ENCODE peak calls at places on chromosomes 7 and 10, in ten cellular contexts. V is spleen, L is sigmoid colon, X is K562, G is HCT116, A is GM12878, Q is vagina, N is transverse colon, C is upper lobe of left lung, P is stomach. K is an unnamed sample. For H3K9me3, the result is how much of the 10 kb centered on the place peaks cover.

GRCh38 chr10:79391231-79392019 is 44.2 kb downstream of the PPIF start:
- DNase-seq in Q (no peak), P (peak), C (no peak), N (peak), G (no peak), L (peak), A (no peak), V (peak), X (peak), K (peak)

GRCh38 chr10:127908106-127908957 is 1.4 kb downstream of the PTPRE start:
- DNase-seq in A (no peak), P (no peak), V (no peak), Q (no peak), N (no peak), G (peak), C (no peak), L (peak), X (no peak), K (no peak)

GRCh38 chr7:141575164-141575563 is 24.0 kb downstream of the AGK start:
- DNase-seq in G (no peak), C (no peak), Q (no peak), A (no peak), N (no peak), P (no peak), L (no peak), V (no peak), X (no peak), K (no peak)

GRCh38 chr10:67666416-67667043 is 29.5 kb downstream of the CTNNA3 start:
- DNase-seq in L (no peak), X (peak), N (no peak), G (peak), V (no peak), Q (no peak), P (no peak), C (no peak), A (no peak), K (no peak)

GRCh38 chr10:103053659-103054581 is 135.8 kb downstream of the CNNM2 start:
- DNase-seq in P (peak), G (no peak), X (peak), A (peak), Q (no peak), N (peak), V (peak), C (peak), L (peak), K (no peak)

GRCh38 chr7:42167206-42167913 is 69.6 kb downstream of the GLI3 start:
- DNase-seq in N (no peak), V (no peak), P (no peak), A (no peak), C (no peak), X (no peak), G (no peak), L (no peak), Q (no peak), K (no peak)

GRCh38 chr10:102633282-102633681 is 11.0 kb upstream of the TRIM8 start:
- DNase-seq in C (no peak), L (no peak), V (peak), X (no peak), N (no peak), Q (no peak), A (no peak), G (no peak), P (no peak), K (no peak)

GRCh38 chr10:11680496-11680895 is 61.7 kb upstream of the ECHDC3 start:
- DNase-seq in N (no peak), P (no peak), C (no peak), L (no peak), V (peak), G (no peak), A (no peak), X (no peak), Q (no peak), K (no peak)

GRCh38 chr10:58839771-58840170 is 327.1 kb downstream of the BICC1 start:
- DNase-seq in C (no peak), N (no peak), V (no peak), X (no peak), L (no peak), G (no peak), P (no peak), A (no peak), Q (no peak), K (no peak)

GRCh38 chr7:38142736-38143135 is 35.3 kb upstream of the STARD3NL start:
- DNase-seq in L (no peak), N (no peak), X (no peak), C (no peak), Q (no peak), V (no peak), P (no peak), G (no peak), A (peak), K (no peak)

GRCh38 chr10:109386921-109387320 is 536.4 kb downstream of the XPNPEP1 start:
- DNase-seq in N (no peak), A (no peak), P (no peak), X (no peak), Q (no peak), V (no peak), C (no peak), G (no peak), L (no peak), K (no peak)

GRCh38 chr10:12981570-12981969 is 19.9 kb downstream of the CCDC3 start:
- DNase-seq in P (no peak), A (no peak), V (no peak), L (no peak), N (no peak), G (peak), C (no peak), Q (no peak), X (no peak), K (peak)

GRCh38 chr7:17493451-17493850 is 195.0 kb downstream of the AHR start:
- DNase-seq in A (no peak), V (no peak), P (no peak), X (no peak), L (no peak), C (no peak), N (no peak), G (no peak), Q (no peak), K (no peak)

GRCh38 chr10:5711637-5712036 is 27.0 kb downstream of the TASOR2 start:
- DNase-seq in G (no peak), L (no peak), V (no peak), X (no peak), Q (no peak), A (no peak), N (no peak), C (no peak), P (no peak), K (no peak)

GRCh38 chr7:113915991-113916390 is 2.8 kb downstream of the PPP1R3A start:
- DNase-seq in X (no peak), Q (no peak), C (no peak), L (no peak), N (no peak), A (no peak), P (no peak), G (no peak), V (no peak), K (no peak)

GRCh38 chr10:33899578-33900531 is 565.4 kb upstream of the NRP1 start:
- DNase-seq in L (no peak), G (no peak), P (no peak), V (no peak), N (no peak), X (no peak), A (no peak), C (no peak), Q (no peak), K (no peak)

GRCh38 chr7:77665161-77665560 is 31.1 kb upstream of the RSBN1L start:
- DNase-seq in L (peak), N (no peak), G (no peak), A (no peak), X (no peak), C (no peak), Q (no peak), P (no peak), V (no peak), K (no peak)

GRCh38 chr7:131829911-131830310 is 273.5 kb upstream of the PODXL start:
- DNase-seq in L (no peak), Q (no peak), N (no peak), X (no peak), A (no peak), C (peak), G (no peak), P (no peak), V (no peak), K (no peak)

GRCh38 chr7:43112941-43113621 is 634 bp downstream of the HECW1 start:
- DNase-seq in X (peak), C (peak), A (no peak), G (no peak), L (peak), N (no peak), V (no peak), Q (no peak), P (no peak), K (peak)

GRCh38 chr10:42976353-42977031 is 100.4 kb upstream of the RET start:
- DNase-seq in C (no peak), V (peak), L (no peak), A (no peak), P (peak), G (no peak), N (no peak), Q (no peak), X (no peak), K (peak)

GRCh38 chr10:121608669-121609190 is 10.5 kb upstream of the FGFR2 start:
- DNase-seq in Q (no peak), A (no peak), C (peak), V (peak), P (peak), X (peak), L (peak), N (peak), G (peak), K (no peak)

GRCh38 chr10:26439436-26440090 is 1.4 kb downstream of the APBB1IP start:
- DNase-seq in A (no peak), P (no peak), Q (no peak), N (no peak), X (no peak), G (no peak), C (no peak), V (no peak), L (no peak), K (no peak)

GRCh38 chr7:43332193-43332796 is 219.8 kb downstream of the HECW1 start:
- DNase-seq in X (no peak), P (no peak), L (no peak), V (no peak), C (no peak), A (no peak), G (no peak), Q (no peak), N (no peak), K (no peak)

GRCh38 chr10:128078136-128078969 is 47.9 kb downstream of the MKI67 start:
- DNase-seq in L (peak), X (peak), N (peak), A (no peak), G (peak), C (no peak), V (peak), P (no peak), Q (no peak), K (no peak)

GRCh38 chr7:6651866-6652445 is 14.8 kb downstream of the ZNF316 start:
- DNase-seq in A (no peak), G (no peak), C (no peak), N (no peak), P (no peak), L (peak), V (no peak), X (no peak), Q (no peak), K (no peak)

GRCh38 chr7:74083928-74084721 is 521 bp downstream of the LIMK1 start:
- DNase-seq in N (peak), V (no peak), X (peak), C (no peak), L (peak), Q (no peak), G (no peak), P (peak), A (no peak), K (no peak)

GRCh38 chr7:2046581-2047271 is 186.0 kb downstream of the MAD1L1 start:
- DNase-seq in A (no peak), G (no peak), Q (no peak), C (no peak), X (no peak), V (peak), L (peak), P (no peak), N (no peak), K (peak)

GRCh38 chr10:71247306-71247705 is 34.9 kb downstream of the UNC5B start:
- DNase-seq in Q (no peak), V (no peak), N (no peak), X (no peak), L (no peak), G (no peak), C (no peak), A (no peak), P (no peak), K (no peak)

GRCh38 chr10:36448760-36449681 is 676.4 kb upstream of the ANKRD30A start:
- DNase-seq in Q (no peak), X (no peak), G (no peak), P (no peak), V (no peak), C (no peak), L (no peak), N (no peak), A (no peak), K (no peak)

GRCh38 chr10:102347236-102347828 is 48.2 kb upstream of the NFKB2 start:
- DNase-seq in G (peak), C (no peak), X (peak), V (no peak), L (peak), Q (no peak), A (no peak), P (peak), N (peak), K (no peak)

GRCh38 chr10:3372284-3372683 is 199.7 kb upstream of the PITRM1 start:
- DNase-seq in N (no peak), A (no peak), L (no peak), C (no peak), Q (no peak), G (no peak), X (no peak), P (no peak), V (no peak), K (no peak)

GRCh38 chr7:6306471-6306870 is 34.0 kb upstream of the CYTH3 start:
- DNase-seq in N (no peak), A (no peak), G (peak), L (no peak), P (no peak), X (no peak), C (no peak), V (no peak), Q (no peak), K (no peak)

DNA sequence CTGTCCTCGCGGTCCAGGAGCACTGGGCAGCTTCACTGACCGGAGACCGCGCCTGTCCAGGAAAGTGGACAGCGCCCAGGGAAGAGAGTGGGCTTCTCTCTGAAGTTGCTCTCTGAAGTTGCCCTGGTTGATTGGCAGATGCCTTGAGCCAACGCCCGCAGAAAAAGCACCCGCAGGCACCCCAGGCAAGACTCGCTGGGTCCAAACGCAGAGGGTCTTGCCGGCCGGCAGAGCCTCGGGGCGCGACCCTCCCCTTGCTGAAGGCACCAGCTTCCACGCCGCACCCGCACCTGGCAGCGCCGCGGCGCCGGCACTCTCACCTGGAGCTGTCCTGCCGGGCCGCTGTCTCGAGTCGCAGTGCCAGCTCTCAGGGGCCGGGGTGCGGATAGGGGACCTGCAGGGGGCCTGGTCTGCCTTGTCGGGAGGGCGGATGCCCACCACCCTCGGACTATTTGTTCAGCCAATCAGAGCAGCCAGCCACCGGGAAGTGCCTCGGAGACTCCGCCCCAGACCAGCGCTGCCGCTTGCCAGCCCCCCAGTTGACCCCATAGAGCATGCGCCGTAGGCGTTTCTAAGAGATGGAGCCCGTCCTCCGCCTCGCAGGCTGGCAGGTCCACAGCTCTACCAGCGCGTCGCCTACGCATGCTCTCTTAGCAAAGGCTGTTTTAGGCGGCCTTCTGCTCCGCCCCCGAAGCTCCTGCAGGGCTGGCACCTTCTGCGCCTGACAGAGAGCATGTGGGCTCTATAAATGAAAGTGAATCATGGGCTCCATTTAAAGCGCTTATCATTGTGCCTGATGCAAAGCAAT is at the start of gene LIPA:
- DNase-seq in A (peak), G (peak), V (peak), C (peak), N (peak), Q (no peak), L (peak), X (no peak), P (peak), K (peak)
- TF ChIP-seq POLR2A in A (peak), G (no peak), V (peak), C (peak), N (peak), Q (no peak), L (no peak), X (no peak), P (no peak), K (no peak)

GRCh38 chr10:133520193-133520738 is 6.9 kb upstream of the CYP2E1 start:
- DNase-seq in G (peak), C (peak), N (peak), X (peak), V (peak), A (peak), Q (no peak), L (peak), P (peak), K (peak)

GRCh38 chr10:133511907-133512528 is 15.1 kb upstream of the CYP2E1 start:
- DNase-seq in C (no peak), P (no peak), A (no peak), Q (no peak), X (no peak), V (no peak), G (no peak), N (no peak), L (no peak), K (no peak)

GRCh38 chr10:133511408-133511807 is 15.8 kb upstream of the CYP2E1 start:
- DNase-seq in X (no peak), P (no peak), G (no peak), A (no peak), V (no peak), N (no peak), Q (no peak), L (no peak), C (no peak), K (no peak)

GRCh38 chr10:133515471-133515870 is 11.7 kb upstream of the CYP2E1 start:
- DNase-seq in V (no peak), G (no peak), C (no peak), P (no peak), N (no peak), A (no peak), X (no peak), L (no peak), Q (no peak), K (no peak)

GRCh38 chr10:133516072-133516471 is 11.1 kb upstream of the CYP2E1 start:
- DNase-seq in X (no peak), C (no peak), P (no peak), L (no peak), N (no peak), G (no peak), V (no peak), Q (no peak), A (no peak), K (no peak)
- H3K9me3 ChIP-seq in X (under half), C (under half), P (under half), L (under half), N (under half), G (under half), V (under half), Q (under half), A (under half), K (under half)

DNA sequence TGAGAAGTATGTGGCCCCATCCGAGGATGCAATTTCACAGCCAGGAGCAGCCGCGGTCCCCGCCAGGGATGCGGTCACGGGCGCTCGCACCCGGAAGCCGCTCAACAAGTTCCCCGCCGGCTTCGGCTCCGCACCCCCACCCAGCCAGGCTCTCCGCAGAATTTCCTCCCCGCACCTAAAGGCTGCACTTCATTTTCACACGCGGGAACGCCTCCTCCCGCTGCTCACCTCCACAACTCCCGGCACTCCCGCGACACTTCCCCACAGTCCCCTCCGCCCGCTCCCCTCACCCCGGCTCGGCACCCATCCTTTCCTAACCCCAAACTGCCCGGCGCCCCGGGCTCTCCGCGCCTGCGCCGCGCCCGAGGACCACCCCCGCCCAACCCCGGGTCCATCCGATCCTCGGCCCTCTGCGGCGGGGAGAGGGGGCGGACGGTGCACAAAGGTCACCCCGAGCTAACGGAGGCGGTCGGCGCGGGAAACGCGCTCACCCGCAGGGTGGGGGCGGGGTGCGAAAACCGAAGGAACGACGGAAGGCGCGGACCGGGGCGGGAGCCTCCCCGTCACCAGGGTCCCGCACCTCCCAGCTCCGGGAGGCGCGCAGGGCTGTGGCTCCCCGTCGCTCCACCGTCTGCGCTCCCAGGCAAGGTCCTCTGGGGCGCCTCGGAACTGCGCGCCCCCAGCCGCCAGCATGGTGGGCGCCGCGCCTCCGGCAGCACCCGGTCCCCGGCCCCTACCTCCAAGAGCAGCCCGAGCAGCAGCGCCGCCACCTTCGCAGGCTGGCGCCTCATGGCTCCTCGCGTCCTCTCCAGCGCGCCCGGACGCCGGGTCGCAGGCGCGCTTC is 546 bp downstream of the VOPP1 start:
- DNase-seq in L (peak), C (peak), A (no peak), P (peak), N (peak), G (no peak), X (peak), Q (no peak), V (peak), K (no peak)
- TF ChIP-seq POLR2AphosphoS5 in L (no peak), C (no peak), A (peak), P (peak), N (peak), G (no peak), X (no peak), Q (peak), V (peak), K (no peak)

GRCh38 chr10:117685431-117685830 is 142.9 kb downstream of the EMX2 start:
- DNase-seq in N (no peak), G (no peak), C (no peak), L (no peak), V (no peak), Q (no peak), X (no peak), A (no peak), P (no peak), K (peak)

GRCh38 chr10:117686606-117687005 is 144.1 kb downstream of the EMX2 start:
- DNase-seq in C (no peak), G (peak), N (no peak), L (no peak), V (no peak), A (no peak), X (peak), P (no peak), Q (no peak), K (no peak)

GRCh38 chr10:117684673-117685211 is 142.2 kb downstream of the EMX2 start:
- DNase-seq in A (no peak), P (peak), L (no peak), V (no peak), C (peak), N (peak), G (no peak), Q (no peak), X (peak), K (no peak)

GRCh38 chr10:117681104-117681503 is 138.6 kb downstream of the EMX2 start:
- DNase-seq in N (no peak), X (no peak), G (no peak), V (no peak), C (no peak), P (no peak), L (no peak), Q (no peak), A (no peak), K (no peak)

GRCh38 chr10:117684211-117684610 is 141.7 kb downstream of the EMX2 start:
- DNase-seq in V (no peak), G (no peak), C (no peak), Q (no peak), L (no peak), A (no peak), P (no peak), X (no peak), N (no peak), K (no peak)
- TF ChIP-seq POLR2A in V (no peak), G (no peak), C (no peak), Q (no peak), L (no peak), A (no peak), P (no peak), X (no peak), N (no peak), K (no peak)

DNA sequence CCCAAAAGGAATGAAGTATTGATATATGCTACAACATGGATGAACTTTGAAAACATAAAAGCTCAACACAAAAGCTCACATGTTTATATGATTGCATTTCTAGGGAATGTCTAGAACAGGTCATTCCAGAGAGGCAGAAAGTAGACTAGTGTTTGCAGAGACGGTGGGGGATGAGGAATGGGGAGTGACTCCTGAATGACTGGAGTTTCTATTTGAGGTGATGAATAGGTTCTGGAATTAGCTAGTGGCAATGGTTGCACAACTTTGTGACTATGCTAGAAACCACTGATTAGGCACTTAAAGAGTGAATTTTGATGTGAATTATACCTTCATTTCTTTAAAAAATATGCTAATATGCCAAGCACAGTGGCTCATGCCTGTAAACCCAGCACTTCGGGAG is 6.9 kb downstream of the KPNA7 start:
- DNase-seq in L (no peak), V (no peak), Q (no peak), G (no peak), N (no peak), P (no peak), C (no peak), A (no peak), X (no peak), K (no peak)
- H3K9me3 ChIP-seq in L (under half), V (half or more), Q (under half), G (under half), N (under half), P (under half), C (under half), A (under half), X (under half), K (under half)

GRCh38 chr7:65251851-65252620 is 121.6 kb upstream of the ZNF92 start:
- DNase-seq in X (peak), Q (no peak), C (peak), L (peak), N (no peak), G (peak), A (peak), V (peak), P (peak), K (no peak)
- TF ChIP-seq POLR2AphosphoS5 in X (no peak), Q (peak), C (no peak), L (no peak), N (no peak), G (peak), A (no peak), V (peak), P (no peak), K (no peak)